ENCODE peak calls at places on chromosomes 4 and X, in eight cellular contexts. S is AG10803; N is brain microvascular endothelial cell; E is activated CD4-positive, alpha-beta T cell treated with anti-CD3 and anti-CD28 coated beads, Interleukin-2, amount 50 U/mL, for 1 hour; X is AG08396; D is NCI-H1105 treated with DMSO at 0.1 percent for 48 hours; M is heart right ventricle; Q is NCI-H1930. I is an unnamed sample.

GRCh38 chrX:54181196-54181953 is 1.7 kb downstream of the FAM120C start:
- DNase-seq in S (peak), N (no peak), E (no peak), X (no peak), D (no peak), M (no peak), Q (no peak), I (no peak)

GRCh38 chr4:33924239-33924638 is 2320.1 kb downstream of the ARAP2 start:
- DNase-seq in S (peak), N (no peak), E (no peak), X (no peak), D (no peak), M (no peak), Q (no peak), I (no peak)

GRCh38 chrX:45353462-45353861 is 152.8 kb upstream of the DIPK2B start:
- DNase-seq in S (peak), N (no peak), E (no peak), X (no peak), D (no peak), M (no peak), Q (no peak), I (no peak)

GRCh38 chrX:154032156-154032555 is 12.5 kb upstream of the IRAK1 start:
- DNase-seq in S (no peak), N (no peak), E (no peak), X (no peak), D (no peak), M (no peak), Q (no peak), I (no peak)

GRCh38 chrX:40096395-40097091 is 1.2 kb downstream of the BCOR start:
- DNase-seq in S (no peak), N (no peak), E (peak), X (peak), D (no peak), M (peak), Q (no peak), I (no peak)

GRCh38 chrX:24619647-24620046 is 27.5 kb downstream of the PCYT1B start:
- DNase-seq in S (peak), N (peak), E (no peak), X (peak), D (peak), M (no peak), Q (no peak), I (peak)

GRCh38 chr4:165716472-165716871 is 156.6 kb upstream of the TLL1 start:
- DNase-seq in S (no peak), N (no peak), E (no peak), X (no peak), D (peak), M (peak), Q (peak), I (no peak)

GRCh38 chr4:26299254-26299882 is 21.4 kb upstream of the RBPJ start:
- DNase-seq in S (no peak), N (no peak), E (no peak), X (no peak), D (no peak), M (no peak), Q (no peak), I (no peak)

GRCh38 chr4:150181536-150181935 is 103.3 kb downstream of the DCLK2 start:
- DNase-seq in S (peak), N (peak), E (no peak), X (no peak), D (peak), M (no peak), Q (no peak), I (no peak)

GRCh38 chr4:30720656-30721352 is 635 bp downstream of the PCDH7 start:
- DNase-seq in S (peak), N (peak), E (no peak), X (peak), D (no peak), M (peak), Q (no peak), I (no peak)

GRCh38 chr4:190020790-190021717 is 6.0 kb downstream of the FRG2 start:
- DNase-seq in S (peak), N (no peak), E (no peak), X (peak), D (no peak), M (no peak), Q (no peak), I (no peak)

I was measured in lower leg skin.